ENCODE peak calls at places on chromosome 13, in five cellular contexts. G, T, J, F and A are unnamed samples.

GRCh38 chr13:110797230-110797877 is 83.9 kb downstream of the ING1 start:
- DNase-seq in J (no peak), T (no peak), F (no peak), G (no peak), A (no peak)

GRCh38 chr13:40992678-40993077 is 26.4 kb downstream of the ELF1 start:
- DNase-seq in F (no peak), J (no peak), T (no peak), G (no peak), A (no peak)

GRCh38 chr13:50713849-50714248 is 129.6 kb downstream of the DLEU7 start:
- DNase-seq in T (peak), G (peak), F (no peak), J (peak), A (no peak)

GRCh38 chr13:72696590-72696989 is 30.8 kb downstream of the MZT1 start:
- DNase-seq in J (no peak), G (no peak), F (no peak), T (peak), A (no peak)

GRCh38 chr13:43132228-43132627 is 108.8 kb downstream of the DNAJC15 start:
- DNase-seq in F (no peak), G (peak), T (peak), J (no peak), A (peak)

GRCh38 chr13:106560791-106561190 is 7.1 kb downstream of the ARGLU1 start:
- DNase-seq in G (no peak), F (no peak), T (no peak), J (no peak), A (no peak)

GRCh38 chr13:79988573-79988972 is 352.4 kb downstream of the SPRY2 start:
- DNase-seq in F (no peak), G (no peak), J (no peak), T (peak), A (no peak)

GRCh38 chr13:73106513-73107214 is 47.9 kb downstream of the KLF5 start:
- DNase-seq in T (no peak), J (no peak), G (no peak), F (no peak), A (peak)

GRCh38 chr13:32737111-32737571 is 150.9 kb downstream of the PDS5B start:
- DNase-seq in J (no peak), F (no peak), G (no peak), T (peak), A (no peak)

GRCh38 chr13:36413161-36413560 is 19.1 kb upstream of the CCNA1 start:
- DNase-seq in F (no peak), J (no peak), T (no peak), G (no peak), A (no peak)

GRCh38 chr13:114096811-114097503 is 35.5 kb downstream of the RASA3 start:
- DNase-seq in J (no peak), G (no peak), F (no peak), T (no peak), A (no peak)

GRCh38 chr13:97223711-97224461 is 1.8 kb downstream of the MBNL2 start:
- DNase-seq in J (peak), F (peak), T (peak), G (no peak), A (no peak)

GRCh38 chr13:48233886-48234488 is 981 bp downstream of the ITM2B start:
- DNase-seq in F (no peak), T (peak), J (no peak), G (no peak), A (no peak)

GRCh38 chr13:31887311-31887710 is 144.3 kb upstream of the FRY start:
- DNase-seq in G (no peak), J (no peak), T (no peak), F (no peak), A (no peak)

GRCh38 chr13:101327844-101328243 is 88.5 kb downstream of the NALCN start:
- DNase-seq in J (no peak), F (no peak), T (no peak), G (no peak), A (no peak)

GRCh38 chr13:47216176-47216822 is 319.4 kb upstream of the HTR2A start:
- DNase-seq in G (no peak), T (no peak), F (no peak), J (no peak), A (no peak)

GRCh38 chr13:39688699-39689405 is 33.4 kb downstream of the COG6 start:
- DNase-seq in F (no peak), T (peak), J (no peak), G (peak), A (no peak)

GRCh38 chr13:36918246-36919060 is 1.6 kb downstream of the SMAD9 start:
- DNase-seq in G (no peak), T (peak), F (no peak), J (peak), A (no peak)

GRCh38 chr13:43232144-43232840 is 208.9 kb downstream of the DNAJC15 start:
- DNase-seq in F (no peak), T (no peak), J (no peak), G (no peak), A (no peak)

GRCh38 chr13:49421391-49421790 is 22.5 kb downstream of the CAB39L start:
- DNase-seq in G (peak), T (no peak), J (no peak), F (no peak), A (peak)

GRCh38 chr13:77374339-77374738 is 47.4 kb upstream of the MYCBP2 start:
- DNase-seq in G (no peak), J (no peak), F (no peak), T (no peak), A (no peak)

GRCh38 chr13:30053904-30054303 is 203.5 kb upstream of the UBL3 start:
- DNase-seq in G (no peak), T (no peak), J (no peak), F (no peak), A (no peak)

GRCh38 chr13:30049692-30050091 is 199.3 kb upstream of the UBL3 start:
- DNase-seq in F (no peak), J (no peak), G (no peak), T (no peak), A (no peak)

GRCh38 chr13:30051531-30052060 is 201.2 kb upstream of the UBL3 start:
- DNase-seq in T (no peak), J (no peak), G (no peak), F (no peak), A (no peak)

GRCh38 chr13:30047154-30047874 is 196.9 kb upstream of the UBL3 start:
- DNase-seq in J (no peak), F (no peak), G (no peak), T (no peak), A (no peak)

GRCh38 chr13:30052127-30052526 is 201.7 kb upstream of the UBL3 start:
- DNase-seq in J (no peak), F (no peak), T (no peak), G (no peak), A (no peak)
- TF ChIP-seq CTCF in J (no peak), F (no peak), T (no peak), G (no peak), A (no peak)

DNA sequence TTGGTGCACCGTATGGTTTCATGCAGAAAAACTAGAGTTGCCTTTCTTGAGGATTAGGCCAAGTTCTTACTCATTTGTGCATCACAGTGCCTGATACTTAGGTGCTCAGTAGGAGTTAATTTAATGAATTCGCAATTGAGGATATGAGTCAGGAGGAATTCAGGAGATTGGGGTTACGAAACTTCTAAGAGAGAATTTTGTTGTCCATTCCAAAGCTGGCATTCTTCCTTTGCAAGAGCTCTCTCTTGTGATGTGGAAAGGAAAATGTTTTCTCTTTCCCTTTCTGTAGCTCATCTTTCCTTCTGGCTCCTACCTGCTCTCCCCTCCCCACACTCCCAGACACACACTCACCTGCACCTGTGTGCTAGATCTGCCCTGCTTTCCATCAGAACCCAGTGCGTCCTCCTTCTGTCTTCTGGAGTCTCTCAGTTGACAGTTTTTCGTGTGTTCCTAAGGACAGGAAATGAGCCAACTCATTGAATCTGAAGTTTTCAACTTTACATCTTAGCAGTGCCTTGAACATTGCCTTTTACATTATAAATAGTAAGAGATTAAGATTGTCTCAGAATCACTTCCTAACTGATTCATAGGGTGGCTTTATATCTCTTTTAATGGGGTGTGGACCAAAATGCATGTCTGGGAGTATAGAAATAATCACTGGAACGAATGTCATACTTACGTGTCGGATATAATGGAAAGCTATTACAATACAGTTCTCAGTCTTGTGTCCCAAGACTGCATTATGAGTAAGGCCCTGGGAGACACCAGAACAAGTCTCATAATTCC is 19.7 kb upstream of the ERCC5 start:
- DNase-seq in G (no peak), T (peak), J (no peak), F (no peak), A (no peak)
- TF ChIP-seq CTCF in G (no peak), T (no peak), J (no peak), F (no peak), A (no peak)

GRCh38 chr13:99528547-99528946 is 27.3 kb downstream of the TM9SF2 start:
- DNase-seq in F (no peak), T (no peak), J (no peak), G (peak), A (no peak)
- TF ChIP-seq CTCF in F (no peak), T (peak), J (no peak), G (peak), A (no peak)

GRCh38 chr13:112079696-112080095 is 12.7 kb downstream of the SOX1 start:
- DNase-seq in F (no peak), G (no peak), J (no peak), T (no peak), A (peak)
- TF ChIP-seq CTCF in F (no peak), G (no peak), J (no peak), T (no peak), A (no peak)

DNA sequence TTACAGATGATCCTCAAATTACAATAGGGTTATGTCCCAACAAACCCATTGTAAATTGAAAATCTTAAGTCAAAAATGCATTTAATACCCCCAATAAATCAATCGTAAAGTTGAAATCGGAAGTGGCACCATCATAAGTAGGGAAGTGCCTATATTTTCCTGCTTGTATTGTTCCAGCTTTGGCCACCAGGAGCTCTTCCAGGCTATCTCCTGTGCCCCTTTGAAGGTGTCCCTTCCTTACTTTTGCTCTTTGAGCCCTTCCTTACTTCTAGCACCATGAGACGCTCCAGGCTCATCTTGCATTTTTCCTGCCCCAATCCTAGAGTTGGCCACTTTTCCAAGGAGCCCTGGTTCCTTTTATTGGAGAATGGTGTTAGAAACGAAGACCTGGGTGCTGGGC is 163.0 kb upstream of the TSC22D1 start:
- DNase-seq in F (no peak), G (no peak), T (no peak), J (no peak), A (no peak)
- TF ChIP-seq CTCF in F (no peak), G (no peak), T (no peak), J (no peak), A (no peak)

GRCh38 chr13:28655566-28655965 is 3.4 kb upstream of the POMP start:
- DNase-seq in F (no peak), G (no peak), T (peak), J (no peak), A (no peak)

GRCh38 chr13:28658796-28659610 is at the start of gene POMP:
- DNase-seq in F (peak), T (peak), J (peak), G (peak), A (peak)

GRCh38 chr13:28659611-28659970 is 661 bp downstream of the POMP start:
- DNase-seq in T (peak), F (no peak), G (peak), J (no peak), A (no peak)

GRCh38 chr13:28658539-28658795 is 463 bp upstream of the POMP start:
- DNase-seq in F (no peak), G (peak), J (no peak), T (no peak), A (no peak)

DNA sequence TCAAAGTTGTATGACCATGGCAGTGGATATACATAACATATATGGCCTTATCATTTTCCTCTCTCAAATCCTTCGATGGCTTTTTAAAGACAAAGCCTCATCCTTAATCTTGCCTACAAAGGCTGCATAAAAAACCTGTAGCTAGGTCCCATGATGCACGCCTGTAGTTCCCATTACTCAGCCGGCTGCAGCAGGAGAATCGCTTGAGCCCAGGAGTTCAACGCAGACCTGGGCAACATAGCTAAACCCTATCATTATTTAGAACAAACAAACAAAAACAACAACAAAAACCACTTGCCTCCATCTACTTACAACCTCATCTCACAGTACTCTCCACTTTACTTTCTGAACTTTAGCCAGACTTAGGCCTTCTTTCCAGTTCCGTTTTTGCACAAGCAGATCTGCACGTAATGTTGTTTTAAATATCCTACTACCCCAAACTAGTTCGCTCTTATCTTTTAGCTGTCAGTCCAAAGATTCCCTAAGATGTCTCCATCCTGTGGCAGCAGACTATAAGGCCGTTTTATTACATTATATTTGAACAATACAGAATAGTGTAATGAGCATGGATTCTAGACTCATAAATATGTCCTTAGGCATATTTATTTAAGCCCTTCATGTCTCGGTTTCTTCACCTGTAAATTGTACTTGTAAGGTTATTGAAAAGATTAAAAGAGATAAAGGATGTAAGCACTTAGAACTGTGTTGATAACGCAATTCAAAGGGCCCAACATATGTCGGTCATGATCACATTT is 969 bp upstream of the POMP start:
- DNase-seq in J (no peak), T (no peak), F (no peak), G (peak), A (no peak)
- TF ChIP-seq CTCF in J (no peak), T (peak), F (no peak), G (no peak), A (no peak)